ENCODE peak calls at places on chromosome 9, in four cellular contexts. U, F, C and W are unnamed samples.

GRCh38 chr9:108645520-108645919 is 210.3 kb downstream of the ACTL7B start:
- DNase-seq in U (no peak), F (no peak), C (no peak), W (no peak)

GRCh38 chr9:89642789-89643188 is 38.0 kb downstream of the GADD45G start:
- DNase-seq in U (no peak), F (no peak), C (no peak), W (no peak)

GRCh38 chr9:23636199-23636598 is 189.8 kb downstream of the ELAVL2 start:
- DNase-seq in U (no peak), F (no peak), C (no peak), W (no peak)

GRCh38 chr9:36739538-36740116 is 166.9 kb downstream of the MELK start:
- DNase-seq in U (peak; percentile 7), F (no peak), C (no peak), W (no peak)

GRCh38 chr9:101566904-101567724 is 27.7 kb downstream of the PPP3R2 start:
- DNase-seq in U (peak; percentile 69), F (peak; percentile 44), C (peak; percentile 9), W (peak; percentile 12)

GRCh38 chr9:72333758-72334157 is 31.2 kb downstream of the ZFAND5 start:
- DNase-seq in U (peak; percentile 9), F (no peak), C (no peak), W (no peak)

GRCh38 chr9:135359764-135360163 is 119.8 kb upstream of the PPP1R26 start:
- DNase-seq in U (no peak), F (no peak), C (no peak), W (no peak)

GRCh38 chr9:114958021-114958846 is 27.8 kb upstream of the TNFSF8 start:
- DNase-seq in U (peak; percentile 75), F (no peak), C (no peak), W (no peak)

GRCh38 chr9:135890190-135890861 is 17.0 kb downstream of the CAMSAP1 start:
- DNase-seq in U (no peak), F (peak; percentile 88), C (no peak), W (no peak)

GRCh38 chr9:78791779-78792178 is 494.9 kb downstream of the PSAT1 start:
- DNase-seq in U (no peak), F (no peak), C (no peak), W (no peak)

GRCh38 chr9:31736581-31737179 is 647.8 kb upstream of the ACO1 start:
- DNase-seq in U (no peak), F (no peak), C (no peak), W (no peak)

GRCh38 chr9:124350485-124351263 is 64.6 kb downstream of the PSMB7 start:
- DNase-seq in U (no peak), F (no peak), C (no peak), W (no peak)

GRCh38 chr9:130239741-130240241 is 25.8 kb upstream of the HMCN2 start:
- DNase-seq in U (peak; percentile 83), F (no peak), C (no peak), W (peak; percentile 60)

DNA sequence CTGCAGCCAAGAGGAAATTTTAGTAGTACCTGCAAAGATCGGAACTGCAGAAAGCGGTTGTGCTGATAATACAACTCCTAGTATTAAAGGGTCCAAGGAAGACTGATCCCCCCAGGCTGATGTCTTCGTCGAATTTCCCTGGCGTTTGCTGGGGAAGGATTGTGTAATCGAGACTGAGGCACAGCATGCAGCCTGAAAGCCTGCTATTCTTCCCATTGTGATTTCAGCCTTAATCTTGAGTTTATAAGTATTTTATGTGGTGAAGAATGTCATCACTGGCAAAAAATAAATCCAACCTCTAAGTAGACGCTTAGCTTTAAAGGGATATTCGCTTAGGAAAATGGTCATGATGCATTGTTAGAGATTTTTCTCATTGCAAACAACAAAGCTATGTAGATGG is 21.3 kb upstream of the LMX1B start:
- DNase-seq in U (no peak), F (no peak), C (no peak), W (no peak)
- TF ChIP-seq CTCF in U (no peak), F (no peak), C (no peak), W (no peak)

GRCh38 chr9:127219533-127219932 is 45.0 kb upstream of the GARNL3 start:
- DNase-seq in U (no peak), F (no peak), C (no peak), W (no peak)
- TF ChIP-seq CTCF in U (no peak), F (no peak), C (no peak), W (no peak)

GRCh38 chr9:33926746-33927485 is 110.0 kb downstream of the UBE2R2 start:
- DNase-seq in U (no peak), F (no peak), C (no peak), W (no peak)

GRCh38 chr9:33923079-33923478 is 106.1 kb downstream of the UBE2R2 start:
- DNase-seq in U (no peak), F (no peak), C (no peak), W (no peak)

GRCh38 chr9:33927694-33928093 is 110.7 kb downstream of the UBE2R2 start:
- DNase-seq in U (no peak), F (no peak), C (no peak), W (no peak)

GRCh38 chr9:33923998-33924701 is 107.2 kb downstream of the UBE2R2 start:
- DNase-seq in U (no peak), F (no peak), C (no peak), W (no peak)

DNA sequence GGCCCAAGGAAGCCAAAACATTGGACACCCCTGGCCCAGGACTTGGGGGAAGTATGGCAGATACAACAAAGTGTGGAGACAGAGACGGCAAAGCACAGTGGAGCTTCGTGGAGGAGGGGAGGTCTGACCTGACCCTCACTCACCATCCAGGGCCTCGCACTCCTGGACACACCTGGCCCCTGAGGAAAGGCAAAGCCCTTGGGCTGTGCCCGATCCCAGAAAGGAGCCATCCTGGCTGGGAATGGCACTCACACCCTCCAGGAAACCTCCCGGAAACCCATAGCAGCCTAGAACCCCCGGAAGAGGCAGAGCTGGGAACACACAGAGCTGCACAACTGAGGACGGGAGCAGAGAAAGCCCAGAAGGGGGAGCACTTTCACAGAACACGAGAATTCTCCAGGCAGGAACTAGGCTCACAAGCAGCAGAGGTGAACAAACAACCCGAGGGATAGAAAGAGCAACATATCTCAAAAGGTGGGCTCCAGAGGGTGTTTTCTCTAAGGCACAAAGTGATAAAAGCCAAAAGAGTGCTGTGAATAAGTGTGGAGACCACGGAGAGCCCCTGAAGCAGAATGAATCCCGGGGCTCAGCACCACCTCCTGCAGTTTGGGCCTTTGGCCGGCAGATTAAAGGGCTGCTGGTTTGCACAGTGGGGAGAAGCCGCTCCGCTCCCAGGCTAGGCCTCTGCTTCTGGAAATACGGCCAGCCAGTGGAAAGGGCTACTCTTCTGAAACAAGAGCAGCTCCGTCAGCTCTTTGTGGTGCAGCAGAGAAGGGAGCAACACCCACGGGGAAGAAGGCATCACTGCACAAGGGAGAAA is 108.2 kb downstream of the UBE2R2 start:
- DNase-seq in U (peak; percentile 40), F (peak; percentile 30), C (no peak), W (peak; percentile 48)
- TF ChIP-seq CTCF in U (peak; percentile 21), F (no peak), C (peak; percentile 38), W (peak; percentile 33)

GRCh38 chr9:80605129-80605528 is 1033.4 kb downstream of the TLE4 start:
- DNase-seq in U (no peak), F (peak; percentile 16), C (no peak), W (no peak)
- TF ChIP-seq CTCF in U (no peak), F (peak; percentile 53), C (no peak), W (no peak)